ENCODE peak calls at places on chromosomes 13 and 19, in six cellular contexts. One of them, this sample, is unnamed.
A peak's percentile ranks its signal among the peaks of the same experiment; 100 is the strongest.

GRCh38 chr19:3270908-3271307 is 46.4 kb downstream of the CELF5 start:
- DNase-seq in PC-3: peak; percentile 40
- DNase-seq in HCT116: peak; percentile 26
- DNase-seq in neural progenitor cell: peak; percentile 90
- DNase-seq in hepatocyte: peak; percentile 47
- DNase-seq in GM23248: peak; percentile 73
- DNase-seq in this sample: peak; percentile 96

GRCh38 chr19:8610041-8610927 is at the start of gene ADAMTS10:
- DNase-seq in PC-3: no peak
- DNase-seq in HCT116: no peak
- DNase-seq in neural progenitor cell: peak; percentile 74
- DNase-seq in hepatocyte: peak; percentile 71
- DNase-seq in GM23248: peak; percentile 62
- DNase-seq in this sample: peak; percentile 76

GRCh38 chr13:101303512-101303911 is 112.8 kb downstream of the NALCN start:
- DNase-seq in PC-3: no peak
- DNase-seq in HCT116: no peak
- DNase-seq in neural progenitor cell: no peak
- DNase-seq in hepatocyte: no peak
- DNase-seq in GM23248: peak; percentile 21
- DNase-seq in this sample: no peak

GRCh38 chr19:5805465-5806132 is 732 bp downstream of the NRTN start:
- DNase-seq in PC-3: peak; percentile 82
- DNase-seq in HCT116: no peak
- DNase-seq in neural progenitor cell: peak; percentile 97
- DNase-seq in hepatocyte: peak; percentile 92
- DNase-seq in GM23248: peak; percentile 71
- DNase-seq in this sample: peak; percentile 97

GRCh38 chr19:13149628-13150186 is 468 bp downstream of the STX10 start:
- DNase-seq in PC-3: peak; percentile 48
- DNase-seq in HCT116: no peak
- DNase-seq in neural progenitor cell: peak; percentile 72
- DNase-seq in hepatocyte: peak; percentile 72
- DNase-seq in GM23248: peak; percentile 85
- DNase-seq in this sample: peak; percentile 76

GRCh38 chr13:103140001-103140671 is 73.9 kb upstream of the SLC10A2 start:
- DNase-seq in PC-3: peak; percentile 42
- DNase-seq in HCT116: peak; percentile 16
- DNase-seq in neural progenitor cell: peak; percentile 46
- DNase-seq in hepatocyte: peak; percentile 41
- DNase-seq in GM23248: peak; percentile 1
- DNase-seq in this sample: peak; percentile 85

GRCh38 chr13:92739306-92739818 is 487.2 kb upstream of the GPC6 start:
- DNase-seq in PC-3: no peak
- DNase-seq in HCT116: no peak
- DNase-seq in neural progenitor cell: no peak
- DNase-seq in hepatocyte: no peak
- DNase-seq in GM23248: no peak
- DNase-seq in this sample: no peak

GRCh38 chr19:2933490-2933910 is 11.3 kb downstream of the ZNF77 start:
- DNase-seq in PC-3: no peak
- DNase-seq in HCT116: no peak
- DNase-seq in neural progenitor cell: no peak
- DNase-seq in hepatocyte: no peak
- DNase-seq in GM23248: no peak
- DNase-seq in this sample: no peak

GRCh38 chr13:107258599-107259187 is 690.8 kb upstream of the ARGLU1 start:
- DNase-seq in PC-3: peak; percentile 73
- DNase-seq in HCT116: no peak
- DNase-seq in neural progenitor cell: no peak
- DNase-seq in hepatocyte: no peak
- DNase-seq in GM23248: peak; percentile 32
- DNase-seq in this sample: no peak

GRCh38 chr19:996051-996838 is 4.0 kb upstream of the GRIN3B start:
- DNase-seq in PC-3: peak; percentile 19
- DNase-seq in HCT116: no peak
- DNase-seq in neural progenitor cell: peak; percentile 62
- DNase-seq in hepatocyte: peak; percentile 88
- DNase-seq in GM23248: peak; percentile 84
- DNase-seq in this sample: peak; percentile 75
- TF ChIP-seq EZH2 in PC-3: no peak
- TF ChIP-seq EZH2 in HCT116: no peak
- TF ChIP-seq EZH2 in neural progenitor cell: peak; percentile 59
- TF ChIP-seq EZH2 in hepatocyte: peak; percentile 42
- TF ChIP-seq EZH2 in GM23248: no peak
- TF ChIP-seq EZH2 in this sample: no peak

DNA sequence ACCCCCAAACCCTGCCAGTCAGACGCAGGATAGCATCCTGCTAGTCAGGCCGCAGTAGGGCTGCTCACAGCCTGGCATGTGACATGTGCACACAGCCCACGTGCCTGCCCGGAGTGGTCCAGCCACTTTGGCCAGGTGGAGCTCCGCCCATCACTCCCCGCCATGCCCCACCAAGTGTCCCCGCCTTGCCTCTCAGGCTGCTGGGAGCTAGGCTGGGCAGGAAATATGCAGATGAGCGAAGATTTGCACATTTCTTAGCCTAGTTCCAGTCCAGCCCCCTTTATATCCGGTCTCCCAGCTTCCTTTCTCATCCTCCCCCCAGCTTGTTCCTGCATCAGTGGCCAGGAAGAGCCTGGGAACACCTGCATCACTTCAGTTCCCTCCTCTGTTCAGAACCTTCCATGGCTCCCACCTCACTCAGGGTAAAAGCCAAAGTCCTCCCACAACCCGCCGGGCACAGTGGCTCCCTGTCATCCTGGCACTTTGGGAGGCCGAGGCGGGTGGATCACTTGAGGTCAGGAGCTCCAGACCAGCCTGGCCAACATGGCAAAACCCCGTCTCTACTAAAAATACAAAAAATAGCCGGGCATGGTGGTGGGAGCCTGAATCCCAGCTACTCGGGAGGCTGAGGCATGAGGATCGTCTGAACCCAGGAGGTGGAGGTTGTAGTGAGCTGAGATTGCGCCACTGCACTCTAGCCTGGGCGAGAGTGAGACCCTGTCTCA is 2.3 kb upstream of the DOCK6 start:
- DNase-seq in PC-3: no peak
- DNase-seq in HCT116: no peak
- DNase-seq in neural progenitor cell: no peak
- DNase-seq in hepatocyte: peak; percentile 77
- DNase-seq in GM23248: no peak
- DNase-seq in this sample: peak; percentile 70
- TF ChIP-seq EZH2phosphoT487 in PC-3: no peak
- TF ChIP-seq EZH2phosphoT487 in HCT116: no peak
- TF ChIP-seq EZH2phosphoT487 in neural progenitor cell: no peak
- TF ChIP-seq EZH2phosphoT487 in hepatocyte: no peak
- TF ChIP-seq EZH2phosphoT487 in GM23248: no peak
- TF ChIP-seq EZH2phosphoT487 in this sample: no peak

GRCh38 chr19:33622505-33622808 is 704 bp downstream of the CHST8 start:
- DNase-seq in PC-3: no peak
- DNase-seq in HCT116: no peak
- DNase-seq in neural progenitor cell: peak; percentile 67
- DNase-seq in hepatocyte: no peak
- DNase-seq in GM23248: peak; percentile 34
- DNase-seq in this sample: peak; percentile 60
- TF ChIP-seq EZH2 in PC-3: peak; percentile 40
- TF ChIP-seq EZH2 in HCT116: no peak
- TF ChIP-seq EZH2 in neural progenitor cell: no peak
- TF ChIP-seq EZH2 in hepatocyte: peak; percentile 94
- TF ChIP-seq EZH2 in GM23248: no peak
- TF ChIP-seq EZH2 in this sample: peak; percentile 24

GRCh38 chr19:802888-803561 is 5.8 kb downstream of the PTBP1 start:
- DNase-seq in PC-3: no peak
- DNase-seq in HCT116: no peak
- DNase-seq in neural progenitor cell: no peak
- DNase-seq in hepatocyte: no peak
- DNase-seq in GM23248: no peak
- DNase-seq in this sample: peak; percentile 12
- TF ChIP-seq EZH2phosphoT487 in PC-3: no peak
- TF ChIP-seq EZH2phosphoT487 in HCT116: no peak
- TF ChIP-seq EZH2phosphoT487 in neural progenitor cell: no peak
- TF ChIP-seq EZH2phosphoT487 in hepatocyte: no peak
- TF ChIP-seq EZH2phosphoT487 in GM23248: no peak
- TF ChIP-seq EZH2phosphoT487 in this sample: no peak

GRCh38 chr13:112441779-112442310 is 65.7 kb downstream of the SPACA7 start:
- DNase-seq in PC-3: no peak
- DNase-seq in HCT116: no peak
- DNase-seq in neural progenitor cell: no peak
- DNase-seq in hepatocyte: no peak
- DNase-seq in GM23248: no peak
- DNase-seq in this sample: no peak
- TF ChIP-seq EZH2 in PC-3: no peak
- TF ChIP-seq EZH2 in HCT116: no peak
- TF ChIP-seq EZH2 in neural progenitor cell: no peak
- TF ChIP-seq EZH2 in hepatocyte: no peak
- TF ChIP-seq EZH2 in GM23248: no peak
- TF ChIP-seq EZH2 in this sample: no peak

GRCh38 chr13:20472531-20472930 is 53.1 kb downstream of the CRYL1 start:
- DNase-seq in PC-3: no peak
- DNase-seq in HCT116: no peak
- DNase-seq in neural progenitor cell: no peak
- DNase-seq in hepatocyte: no peak
- DNase-seq in GM23248: no peak
- DNase-seq in this sample: no peak
- TF ChIP-seq EZH2phosphoT487 in PC-3: no peak
- TF ChIP-seq EZH2phosphoT487 in HCT116: no peak
- TF ChIP-seq EZH2phosphoT487 in neural progenitor cell: no peak
- TF ChIP-seq EZH2phosphoT487 in hepatocyte: no peak
- TF ChIP-seq EZH2phosphoT487 in GM23248: no peak
- TF ChIP-seq EZH2phosphoT487 in this sample: no peak

DNA sequence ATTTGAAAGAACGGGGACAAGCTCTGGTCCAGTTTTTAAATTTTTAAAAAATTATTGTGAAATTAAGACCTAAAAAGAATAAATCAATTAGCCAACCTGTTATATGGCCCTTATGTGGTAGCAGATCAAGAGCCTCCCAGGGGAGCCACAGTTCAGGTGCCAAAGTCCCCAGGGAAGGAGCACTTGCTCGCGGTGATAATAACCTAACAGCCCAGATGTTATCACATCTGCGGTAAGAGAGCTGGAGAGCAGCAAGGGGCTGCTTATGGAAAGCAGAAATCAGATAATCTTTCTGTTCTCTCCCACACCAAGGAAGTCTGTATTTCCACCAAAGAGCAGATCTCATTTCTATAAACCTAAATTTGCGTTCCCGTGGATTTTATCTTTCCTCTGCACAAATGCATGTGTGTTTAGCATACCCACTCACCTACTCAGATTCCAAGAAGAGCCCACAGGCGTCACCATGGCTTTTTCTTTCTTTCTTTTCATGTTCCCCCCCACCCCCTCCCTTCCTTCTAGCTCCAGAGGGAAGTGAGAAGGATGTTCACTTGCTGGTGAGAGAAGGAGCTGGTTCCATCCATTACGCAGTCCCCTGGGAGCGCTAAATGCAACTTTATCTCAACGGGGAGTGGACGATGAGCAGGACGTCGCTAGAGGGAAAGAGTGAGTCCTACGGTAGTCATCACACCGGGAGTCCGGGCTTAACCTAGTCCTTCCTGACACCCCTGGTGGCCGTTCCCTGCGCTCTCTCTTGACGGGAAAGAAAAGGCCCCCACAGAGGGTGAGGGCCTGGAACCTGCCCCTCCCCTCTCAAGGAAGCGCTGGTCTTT is 1.6 kb upstream of the POU4F1 start:
- DNase-seq in PC-3: no peak
- DNase-seq in HCT116: no peak
- DNase-seq in neural progenitor cell: peak; percentile 67
- DNase-seq in hepatocyte: no peak
- DNase-seq in GM23248: peak; percentile 52
- DNase-seq in this sample: peak; percentile 79
- TF ChIP-seq EZH2 in PC-3: no peak
- TF ChIP-seq EZH2 in HCT116: no peak
- TF ChIP-seq EZH2 in neural progenitor cell: peak; percentile 82
- TF ChIP-seq EZH2 in hepatocyte: peak; percentile 30
- TF ChIP-seq EZH2 in GM23248: no peak
- TF ChIP-seq EZH2 in this sample: peak; percentile 65

DNA sequence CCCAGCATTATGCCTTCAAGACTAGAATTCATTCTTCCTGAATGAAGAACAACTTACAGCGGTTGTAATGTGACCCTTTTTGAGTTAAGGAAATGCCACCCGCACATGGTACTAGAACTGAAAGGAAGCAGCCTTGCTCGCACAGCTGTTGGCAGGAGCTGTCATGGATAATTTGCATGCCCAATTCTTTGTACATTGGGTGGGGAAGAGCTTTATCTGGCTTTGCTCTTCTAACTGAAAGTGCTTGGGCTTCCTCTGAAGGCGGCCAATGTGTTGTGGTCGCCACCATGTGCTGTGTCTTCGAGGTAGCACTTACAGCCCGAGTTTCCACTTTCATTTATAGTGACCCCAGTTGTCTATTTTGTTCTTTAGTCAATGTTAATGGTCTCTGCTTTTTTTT is 3.4 kb downstream of the CCNE1 start:
- DNase-seq in PC-3: no peak
- DNase-seq in HCT116: no peak
- DNase-seq in neural progenitor cell: no peak
- DNase-seq in hepatocyte: no peak
- DNase-seq in GM23248: no peak
- DNase-seq in this sample: no peak
- TF ChIP-seq EZH2phosphoT487 in PC-3: no peak
- TF ChIP-seq EZH2phosphoT487 in HCT116: no peak
- TF ChIP-seq EZH2phosphoT487 in neural progenitor cell: no peak
- TF ChIP-seq EZH2phosphoT487 in hepatocyte: no peak
- TF ChIP-seq EZH2phosphoT487 in GM23248: no peak
- TF ChIP-seq EZH2phosphoT487 in this sample: no peak

DNA sequence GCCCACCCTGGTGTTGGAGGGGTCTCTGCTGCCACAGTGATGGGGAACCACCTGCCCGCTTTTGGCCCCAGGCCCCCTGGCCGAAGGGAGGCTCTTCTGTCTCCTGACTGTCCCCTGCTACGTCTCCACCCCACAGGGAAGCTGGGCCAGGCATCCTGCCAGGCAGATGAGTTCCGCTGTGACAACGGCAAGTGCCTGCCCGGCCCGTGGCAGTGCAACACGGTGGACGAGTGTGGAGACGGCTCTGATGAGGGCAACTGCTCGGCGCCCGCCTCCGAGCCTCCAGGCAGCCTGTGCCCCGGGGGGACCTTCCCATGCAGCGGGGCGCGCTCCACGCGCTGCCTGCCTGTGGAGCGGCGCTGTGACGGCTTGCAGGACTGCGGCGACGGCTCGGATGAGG is 11.0 kb downstream of the LRP3 start:
- DNase-seq in PC-3: no peak
- DNase-seq in HCT116: no peak
- DNase-seq in neural progenitor cell: no peak
- DNase-seq in hepatocyte: no peak
- DNase-seq in GM23248: no peak
- DNase-seq in this sample: no peak
- TF ChIP-seq EZH2 in PC-3: no peak
- TF ChIP-seq EZH2 in HCT116: no peak
- TF ChIP-seq EZH2 in neural progenitor cell: no peak
- TF ChIP-seq EZH2 in hepatocyte: no peak
- TF ChIP-seq EZH2 in GM23248: no peak
- TF ChIP-seq EZH2 in this sample: no peak

This sample was measured in GM23338.